ENCODE peak calls at places on chromosome 9, in four cellular contexts. One of them, this sample, is unnamed.

GRCh38 chr9:16675131-16675530 is 195.3 kb downstream of the BNC2 start:
- DNase-seq in Daoy: no peak
- DNase-seq in hepatic stellate cell: no peak
- DNase-seq in mesendoderm: no peak
- DNase-seq in this sample: no peak

GRCh38 chr9:129596541-129597328 is 24.2 kb downstream of the C9orf50 start:
- DNase-seq in Daoy: no peak
- DNase-seq in hepatic stellate cell: peak; percentile 67
- DNase-seq in mesendoderm: peak; percentile 98
- DNase-seq in this sample: peak; percentile 75

GRCh38 chr9:125460346-125460745 is 198.7 kb downstream of the GAPVD1 start:
- DNase-seq in Daoy: no peak
- DNase-seq in hepatic stellate cell: no peak
- DNase-seq in mesendoderm: no peak
- DNase-seq in this sample: no peak

GRCh38 chr9:36456480-36457115 is 56.5 kb upstream of the RNF38 start:
- DNase-seq in Daoy: no peak
- DNase-seq in hepatic stellate cell: no peak
- DNase-seq in mesendoderm: no peak
- DNase-seq in this sample: no peak

GRCh38 chr9:129333961-129334743 is 156.1 kb upstream of the IER5L start:
- DNase-seq in Daoy: no peak
- DNase-seq in hepatic stellate cell: peak; percentile 96
- DNase-seq in mesendoderm: peak; percentile 100
- DNase-seq in this sample: peak; percentile 96

GRCh38 chr9:94881023-94881422 is 154.5 kb downstream of the AOPEP start:
- DNase-seq in Daoy: no peak
- DNase-seq in hepatic stellate cell: no peak
- DNase-seq in mesendoderm: no peak
- DNase-seq in this sample: no peak

GRCh38 chr9:78021692-78022091 is 9.9 kb downstream of the GNAQ start:
- DNase-seq in Daoy: no peak
- DNase-seq in hepatic stellate cell: no peak
- DNase-seq in mesendoderm: peak; percentile 62
- DNase-seq in this sample: no peak

GRCh38 chr9:110444911-110445310 is 107.2 kb upstream of the TXNDC8 start:
- DNase-seq in Daoy: peak; percentile 43
- DNase-seq in hepatic stellate cell: no peak
- DNase-seq in mesendoderm: no peak
- DNase-seq in this sample: no peak

GRCh38 chr9:17018001-17018491 is 116.8 kb upstream of the CNTLN start:
- DNase-seq in Daoy: peak; percentile 55
- DNase-seq in hepatic stellate cell: no peak
- DNase-seq in mesendoderm: no peak
- DNase-seq in this sample: no peak

GRCh38 chr9:78973906-78974305 is 597.9 kb upstream of the TLE4 start:
- DNase-seq in Daoy: peak; percentile 75
- DNase-seq in hepatic stellate cell: no peak
- DNase-seq in mesendoderm: peak; percentile 45
- DNase-seq in this sample: peak; percentile 61

GRCh38 chr9:132878695-132879064 is at the start of gene SPACA9:
- DNase-seq in Daoy: peak; percentile 71
- DNase-seq in hepatic stellate cell: peak; percentile 85
- DNase-seq in mesendoderm: peak; percentile 58
- DNase-seq in this sample: peak; percentile 80

This sample was measured in DMS53.